ENCODE peak calls at places on chromosomes 13 and 19, in five cellular contexts. One of them, this sample, is unnamed.
A peak's percentile ranks its signal among the peaks of the same experiment; 100 is the strongest.

GRCh38 chr19:18460313-18460712 is 22.4 kb upstream of the ISYNA1 start:
- DNase-seq in H1: no peak
- DNase-seq in IMR-90: peak; percentile 86
- DNase-seq in astrocyte: peak; percentile 68
- DNase-seq in neuronal stem cell: no peak
- DNase-seq in this sample: no peak

GRCh38 chr13:66835040-66835628 is 395.0 kb downstream of the PCDH9 start:
- DNase-seq in H1: no peak
- DNase-seq in IMR-90: peak; percentile 18
- DNase-seq in astrocyte: peak; percentile 18
- DNase-seq in neuronal stem cell: no peak
- DNase-seq in this sample: no peak

GRCh38 chr19:50292216-50292827 is 36.9 kb downstream of the KCNC3 start:
- DNase-seq in H1: peak; percentile 69
- DNase-seq in IMR-90: no peak
- DNase-seq in astrocyte: no peak
- DNase-seq in neuronal stem cell: no peak
- DNase-seq in this sample: peak; percentile 85

GRCh38 chr13:26508885-26509284 is 48.6 kb upstream of the WASF3 start:
- DNase-seq in H1: no peak
- DNase-seq in IMR-90: peak; percentile 95
- DNase-seq in astrocyte: peak; percentile 41
- DNase-seq in neuronal stem cell: no peak
- DNase-seq in this sample: no peak

GRCh38 chr13:99965329-99966000 is 6.1 kb downstream of the ZIC5 start:
- DNase-seq in H1: no peak
- DNase-seq in IMR-90: no peak
- DNase-seq in astrocyte: no peak
- DNase-seq in neuronal stem cell: no peak
- DNase-seq in this sample: no peak

GRCh38 chr19:53103903-53104203 is 631 bp upstream of the ZNF160 start:
- DNase-seq in H1: no peak
- DNase-seq in IMR-90: no peak
- DNase-seq in astrocyte: no peak
- DNase-seq in neuronal stem cell: no peak
- DNase-seq in this sample: no peak

GRCh38 chr19:31214086-31214485 is 135.2 kb downstream of the TSHZ3 start:
- DNase-seq in H1: no peak
- DNase-seq in IMR-90: peak; percentile 100
- DNase-seq in astrocyte: peak; percentile 100
- DNase-seq in neuronal stem cell: no peak
- DNase-seq in this sample: no peak

GRCh38 chr13:99299545-99300341 is 7.5 kb downstream of the GPR183 start:
- DNase-seq in H1: no peak
- DNase-seq in IMR-90: no peak
- DNase-seq in astrocyte: no peak
- DNase-seq in neuronal stem cell: no peak
- DNase-seq in this sample: peak; percentile 40

GRCh38 chr13:52686381-52686780 is 33.7 kb downstream of the SUGT1 start:
- DNase-seq in H1: no peak
- DNase-seq in IMR-90: no peak
- DNase-seq in astrocyte: no peak
- DNase-seq in neuronal stem cell: no peak
- DNase-seq in this sample: no peak

GRCh38 chr19:49453757-49454248 is 778 bp downstream of the ALDH16A1 start:
- DNase-seq in H1: no peak
- DNase-seq in IMR-90: no peak
- DNase-seq in astrocyte: no peak
- DNase-seq in neuronal stem cell: no peak
- DNase-seq in this sample: no peak

GRCh38 chr19:799076-799881 is 2.0 kb downstream of the PTBP1 start:
- DNase-seq in H1: peak; percentile 67
- DNase-seq in IMR-90: peak; percentile 49
- DNase-seq in astrocyte: peak; percentile 51
- DNase-seq in neuronal stem cell: peak; percentile 58
- DNase-seq in this sample: peak; percentile 56

GRCh38 chr19:43596842-43597461 is 557 bp downstream of the ZNF576 start:
- DNase-seq in H1: no peak
- DNase-seq in IMR-90: peak; percentile 13
- DNase-seq in astrocyte: no peak
- DNase-seq in neuronal stem cell: no peak
- DNase-seq in this sample: no peak

GRCh38 chr13:40172149-40172591 is 494.3 kb downstream of the FOXO1 start:
- DNase-seq in H1: peak; percentile 73
- DNase-seq in IMR-90: no peak
- DNase-seq in astrocyte: no peak
- DNase-seq in neuronal stem cell: no peak
- DNase-seq in this sample: peak; percentile 79

GRCh38 chr13:108645376-108645775 is 16.0 kb downstream of the MYO16 start:
- DNase-seq in H1: no peak
- DNase-seq in IMR-90: no peak
- DNase-seq in astrocyte: no peak
- DNase-seq in neuronal stem cell: no peak
- DNase-seq in this sample: no peak

GRCh38 chr13:52048516-52048915 is 24.0 kb downstream of the UTP14C start:
- DNase-seq in H1: no peak
- DNase-seq in IMR-90: peak; percentile 41
- DNase-seq in astrocyte: no peak
- DNase-seq in neuronal stem cell: no peak
- DNase-seq in this sample: no peak

GRCh38 chr13:50127017-50127725 is 111.9 kb downstream of the KCNRG start:
- DNase-seq in H1: peak; percentile 71
- DNase-seq in IMR-90: peak; percentile 50
- DNase-seq in astrocyte: no peak
- DNase-seq in neuronal stem cell: peak; percentile 45
- DNase-seq in this sample: peak; percentile 63

GRCh38 chr13:88162076-88162702 is 491.0 kb downstream of the SLITRK5 start:
- DNase-seq in H1: no peak
- DNase-seq in IMR-90: no peak
- DNase-seq in astrocyte: no peak
- DNase-seq in neuronal stem cell: no peak
- DNase-seq in this sample: no peak

GRCh38 chr19:6343462-6343861 is 10.1 kb upstream of the ACER1 start:
- DNase-seq in H1: no peak
- DNase-seq in IMR-90: no peak
- DNase-seq in astrocyte: no peak
- DNase-seq in neuronal stem cell: no peak
- DNase-seq in this sample: no peak

GRCh38 chr13:114115796-114116195 is 16.6 kb downstream of the RASA3 start:
- DNase-seq in H1: no peak
- DNase-seq in IMR-90: no peak
- DNase-seq in astrocyte: no peak
- DNase-seq in neuronal stem cell: no peak
- DNase-seq in this sample: no peak

GRCh38 chr13:60288569-60288968 is 108.5 kb upstream of the TDRD3 start:
- DNase-seq in H1: no peak
- DNase-seq in IMR-90: no peak
- DNase-seq in astrocyte: no peak
- DNase-seq in neuronal stem cell: no peak
- DNase-seq in this sample: no peak

GRCh38 chr13:106089251-106089940 is 446.1 kb downstream of the EFNB2 start:
- DNase-seq in H1: no peak
- DNase-seq in IMR-90: no peak
- DNase-seq in astrocyte: no peak
- DNase-seq in neuronal stem cell: no peak
- DNase-seq in this sample: no peak

GRCh38 chr13:33745370-33746324 is 72.3 kb upstream of the RFC3 start:
- DNase-seq in H1: no peak
- DNase-seq in IMR-90: no peak
- DNase-seq in astrocyte: no peak
- DNase-seq in neuronal stem cell: no peak
- DNase-seq in this sample: no peak
- H2AFZ ChIP-seq in H1: peak overlapping the region; percentile 34
- H2AFZ ChIP-seq in IMR-90: no peak overlapping the region
- H2AFZ ChIP-seq in astrocyte: no peak overlapping the region
- H2AFZ ChIP-seq in neuronal stem cell: peak overlapping the region; percentile 12
- H2AFZ ChIP-seq in this sample: peak overlapping the region; percentile 69

DNA sequence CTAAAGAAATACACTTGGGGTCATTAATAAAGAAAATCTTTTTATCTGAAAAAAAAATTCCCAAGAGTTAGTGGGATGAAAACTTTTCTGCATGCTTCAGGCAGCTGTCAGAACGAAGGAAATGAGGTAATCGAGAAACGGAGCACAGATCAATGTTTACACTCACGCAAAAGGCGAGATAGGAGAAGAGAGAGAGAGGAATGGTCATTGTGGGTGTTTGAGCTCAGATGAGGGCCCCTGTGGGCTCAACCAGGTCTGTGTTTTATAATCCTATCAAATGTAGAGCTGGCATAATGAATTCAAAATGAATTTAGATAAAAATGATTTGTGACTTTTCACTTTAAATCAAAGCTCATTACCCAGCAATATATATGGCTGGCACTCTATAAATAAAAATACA is 6.3 kb upstream of the RXFP2 start:
- DNase-seq in H1: no peak
- DNase-seq in IMR-90: peak; percentile 40
- DNase-seq in astrocyte: peak; percentile 2
- DNase-seq in neuronal stem cell: no peak
- DNase-seq in this sample: no peak
- H2AFZ ChIP-seq in H1: no peak overlapping the region
- H2AFZ ChIP-seq in IMR-90: no peak overlapping the region
- H2AFZ ChIP-seq in astrocyte: no peak overlapping the region
- H2AFZ ChIP-seq in neuronal stem cell: no peak overlapping the region
- H2AFZ ChIP-seq in this sample: no peak overlapping the region

GRCh38 chr19:51568456-51568855 is 2.6 kb upstream of the ZNF175 start:
- DNase-seq in H1: no peak
- DNase-seq in IMR-90: no peak
- DNase-seq in astrocyte: no peak
- DNase-seq in neuronal stem cell: no peak
- DNase-seq in this sample: no peak

GRCh38 chr19:51564791-51565190 is 6.3 kb upstream of the ZNF175 start:
- DNase-seq in H1: no peak
- DNase-seq in IMR-90: no peak
- DNase-seq in astrocyte: no peak
- DNase-seq in neuronal stem cell: no peak
- DNase-seq in this sample: peak; percentile 66

GRCh38 chr19:51565583-51565982 is 5.5 kb upstream of the ZNF175 start:
- DNase-seq in H1: no peak
- DNase-seq in IMR-90: no peak
- DNase-seq in astrocyte: no peak
- DNase-seq in neuronal stem cell: no peak
- DNase-seq in this sample: no peak

GRCh38 chr19:51566489-51567100 is 4.5 kb upstream of the ZNF175 start:
- DNase-seq in H1: no peak
- DNase-seq in IMR-90: no peak
- DNase-seq in astrocyte: no peak
- DNase-seq in neuronal stem cell: no peak
- DNase-seq in this sample: no peak

DNA sequence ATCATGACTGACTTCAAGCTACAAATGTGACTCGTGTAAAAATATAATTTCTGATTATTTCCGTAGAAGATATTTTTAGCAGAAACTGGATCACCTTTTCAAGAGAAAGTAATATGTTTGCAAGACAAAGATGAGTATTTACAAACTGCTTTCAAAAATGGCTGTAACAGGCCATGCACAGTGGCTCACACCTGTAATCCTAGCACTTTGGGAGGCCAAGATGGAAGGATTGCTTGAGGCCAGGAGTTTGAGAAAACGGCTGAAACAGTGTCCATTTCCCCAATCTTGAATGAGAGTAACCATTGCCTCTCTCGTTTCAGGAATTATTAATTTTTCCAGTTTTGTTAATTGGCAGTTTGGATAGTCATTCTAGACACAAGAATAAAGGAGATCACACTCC is 3.5 kb upstream of the ZNF175 start:
- DNase-seq in H1: no peak
- DNase-seq in IMR-90: no peak
- DNase-seq in astrocyte: no peak
- DNase-seq in neuronal stem cell: no peak
- DNase-seq in this sample: no peak
- H2AFZ ChIP-seq in H1: no peak overlapping the region
- H2AFZ ChIP-seq in IMR-90: no peak overlapping the region
- H2AFZ ChIP-seq in astrocyte: no peak overlapping the region
- H2AFZ ChIP-seq in neuronal stem cell: no peak overlapping the region
- H2AFZ ChIP-seq in this sample: no peak overlapping the region

GRCh38 chr19:28736528-28736927 is 476.4 kb downstream of the UQCRFS1 start:
- DNase-seq in H1: no peak
- DNase-seq in IMR-90: no peak
- DNase-seq in astrocyte: no peak
- DNase-seq in neuronal stem cell: no peak
- DNase-seq in this sample: no peak

GRCh38 chr19:28731113-28731512 is 481.8 kb downstream of the UQCRFS1 start:
- DNase-seq in H1: no peak
- DNase-seq in IMR-90: no peak
- DNase-seq in astrocyte: no peak
- DNase-seq in neuronal stem cell: no peak
- DNase-seq in this sample: no peak

GRCh38 chr19:28731577-28731976 is 481.4 kb downstream of the UQCRFS1 start:
- DNase-seq in H1: no peak
- DNase-seq in IMR-90: no peak
- DNase-seq in astrocyte: no peak
- DNase-seq in neuronal stem cell: no peak
- DNase-seq in this sample: no peak

GRCh38 chr19:28737526-28737925 is 475.4 kb downstream of the UQCRFS1 start:
- DNase-seq in H1: no peak
- DNase-seq in IMR-90: no peak
- DNase-seq in astrocyte: no peak
- DNase-seq in neuronal stem cell: no peak
- DNase-seq in this sample: no peak

DNA sequence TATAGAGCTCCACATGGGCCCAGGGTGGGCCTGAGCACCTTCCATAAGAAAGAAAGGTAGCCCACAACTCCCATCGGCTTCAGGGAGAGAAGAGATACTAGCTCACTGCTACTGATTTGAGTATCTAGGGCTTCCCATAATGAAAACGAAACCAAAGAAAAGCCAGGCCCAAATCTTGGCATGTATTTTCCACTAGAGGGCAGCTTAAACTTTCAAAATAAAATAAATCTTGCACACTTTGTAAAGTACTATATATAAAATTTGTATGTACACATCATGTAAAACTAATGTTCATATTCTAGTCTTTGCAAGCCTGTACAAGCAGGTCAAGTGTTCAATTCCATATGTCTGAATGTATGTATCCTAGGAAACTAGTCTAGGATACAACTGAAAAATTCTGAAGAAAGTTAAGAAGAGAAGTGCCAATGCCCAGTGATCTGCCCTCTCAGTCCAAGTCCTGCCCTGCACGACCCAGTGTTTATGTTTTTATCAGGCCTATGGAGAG is 475.9 kb downstream of the UQCRFS1 start:
- DNase-seq in H1: no peak
- DNase-seq in IMR-90: peak; percentile 44
- DNase-seq in astrocyte: peak; percentile 7
- DNase-seq in neuronal stem cell: no peak
- DNase-seq in this sample: peak; percentile 65
- H2AFZ ChIP-seq in H1: peak overlapping the region; percentile 77
- H2AFZ ChIP-seq in IMR-90: peak overlapping the region; percentile 84
- H2AFZ ChIP-seq in astrocyte: peak overlapping the region; percentile 60
- H2AFZ ChIP-seq in neuronal stem cell: peak overlapping the region; percentile 77
- H2AFZ ChIP-seq in this sample: peak overlapping the region; percentile 96

DNA sequence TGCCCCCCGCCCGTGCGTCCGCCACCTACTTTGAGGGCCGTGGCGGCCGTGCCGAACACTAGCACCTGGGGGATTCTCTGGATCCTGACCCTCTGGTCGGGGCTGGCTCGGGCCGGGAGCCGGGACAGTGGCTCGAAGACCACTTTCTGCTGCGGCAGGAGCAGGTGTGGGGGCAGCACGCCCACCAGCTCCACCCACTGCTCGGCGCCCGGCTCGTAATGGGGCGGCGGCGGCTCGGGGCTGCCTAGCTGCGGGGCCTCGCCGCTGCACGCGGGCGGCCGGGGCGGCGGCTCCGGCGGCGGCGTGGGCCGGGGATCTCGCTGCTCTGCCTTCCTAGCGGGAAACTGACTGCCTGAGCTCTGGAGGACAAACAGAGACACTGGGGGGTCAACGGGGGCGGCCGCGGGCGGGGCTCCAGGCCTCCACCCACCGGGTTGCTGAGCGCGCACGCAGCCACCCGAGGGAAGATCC is 26.4 kb downstream of the DCAF15 start:
- DNase-seq in H1: no peak
- DNase-seq in IMR-90: no peak
- DNase-seq in astrocyte: no peak
- DNase-seq in neuronal stem cell: peak; percentile 24
- DNase-seq in this sample: no peak
- H2AFZ ChIP-seq in H1: no peak overlapping the region
- H2AFZ ChIP-seq in IMR-90: no peak overlapping the region
- H2AFZ ChIP-seq in astrocyte: no peak overlapping the region
- H2AFZ ChIP-seq in neuronal stem cell: no peak overlapping the region
- H2AFZ ChIP-seq in this sample: no peak overlapping the region

This sample was measured in GM23338.